ENCODE peak calls at places on chromosomes 5 and 9, in six cellular contexts. Y is mesenchymal stem cell, U is esophagus squamous epithelium, W is fibroblast of lung, T is tibial nerve, P is gastrocnemius medialis. B is an unnamed sample. For H3K27me3 and H3K4me1, the result is how much of the 10 kb centered on the place peaks cover.

GRCh38 chr5:168015506-168015905 is 275.9 kb upstream of the WWC1 start:
- DNase-seq in Y (peak), U (no peak), W (peak), T (no peak), P (no peak), B (no peak)

GRCh38 chr5:147887925-147888324 is 9.4 kb downstream of the SCGB3A2 start:
- DNase-seq in Y (no peak), U (no peak), W (peak), T (no peak), P (no peak), B (no peak)

GRCh38 chr5:177557041-177557647 is 2.8 kb upstream of the FAM193B start:
- DNase-seq in Y (no peak), U (no peak), W (no peak), T (no peak), P (no peak), B (peak)

GRCh38 chr9:97548379-97548778 is 46.9 kb downstream of the TMOD1 start:
- DNase-seq in Y (no peak), U (no peak), W (no peak), T (no peak), P (no peak), B (no peak)

GRCh38 chr5:118857700-118858099 is 130.6 kb downstream of the DTWD2 start:
- DNase-seq in Y (peak), U (no peak), W (peak), T (no peak), P (no peak), B (no peak)

GRCh38 chr9:106801816-106802215 is 61.1 kb upstream of the ZNF462 start:
- DNase-seq in Y (no peak), U (no peak), W (no peak), T (no peak), P (no peak), B (no peak)

GRCh38 chr5:1648806-1649205 is 125.0 kb upstream of the LPCAT1 start:
- DNase-seq in Y (no peak), U (no peak), W (peak), T (no peak), P (no peak), B (no peak)

GRCh38 chr5:19538607-19539006 is 449.4 kb downstream of the CDH18 start:
- DNase-seq in Y (no peak), U (no peak), W (no peak), T (no peak), P (no peak), B (no peak)

GRCh38 chr9:89375181-89375760 is 57.0 kb downstream of the SECISBP2 start:
- DNase-seq in Y (peak), U (no peak), W (no peak), T (no peak), P (no peak), B (no peak)

GRCh38 chr9:4035809-4036208 is 264.1 kb downstream of the GLIS3 start:
- DNase-seq in Y (no peak), U (no peak), W (no peak), T (no peak), P (no peak), B (no peak)

GRCh38 chr5:114377050-114377844 is 15.4 kb downstream of the KCNN2 start:
- DNase-seq in Y (no peak), U (no peak), W (no peak), T (no peak), P (no peak), B (no peak)

GRCh38 chr9:137044502-137045177 is 1.3 kb downstream of the NPDC1 start:
- DNase-seq in Y (no peak), U (no peak), W (no peak), T (no peak), P (no peak), B (no peak)

GRCh38 chr9:89999534-90000370 is 394.9 kb downstream of the GADD45G start:
- DNase-seq in Y (peak), U (no peak), W (peak), T (no peak), P (peak), B (no peak)

GRCh38 chr9:86175743-86176456 is 76.5 kb upstream of the GOLM1 start:
- DNase-seq in Y (no peak), U (no peak), W (no peak), T (no peak), P (no peak), B (no peak)

GRCh38 chr5:25993701-25994100 is 1044.7 kb downstream of the CDH9 start:
- DNase-seq in Y (no peak), U (no peak), W (no peak), T (no peak), P (no peak), B (no peak)

GRCh38 chr5:88389248-88390006 is 120.8 kb upstream of the TMEM161B start:
- DNase-seq in Y (no peak), U (no peak), W (peak), T (no peak), P (no peak), B (no peak)

GRCh38 chr9:129552064-129552463 is 68.8 kb downstream of the C9orf50 start:
- DNase-seq in Y (peak), U (no peak), W (no peak), T (no peak), P (no peak), B (no peak)

GRCh38 chr9:36092509-36093215 is 43.9 kb upstream of the GLIPR2 start:
- DNase-seq in Y (peak), U (no peak), W (no peak), T (no peak), P (no peak), B (peak)

GRCh38 chr5:89883967-89884366 is 525.6 kb downstream of the CETN3 start:
- DNase-seq in Y (no peak), U (no peak), W (no peak), T (no peak), P (no peak), B (no peak)

GRCh38 chr9:91178281-91179236 is 183.2 kb downstream of the AUH start:
- DNase-seq in Y (no peak), U (no peak), W (no peak), T (no peak), P (no peak), B (no peak)

GRCh38 chr5:15003511-15003920 is 131.9 kb upstream of the ANKH start:
- DNase-seq in Y (peak), U (no peak), W (peak), T (peak), P (peak), B (peak)

GRCh38 chr5:151095341-151096000 is 14.6 kb upstream of the TNIP1 start:
- DNase-seq in Y (peak), U (no peak), W (peak), T (no peak), P (no peak), B (no peak)

GRCh38 chr5:41507501-41507900 is 2.9 kb downstream of the PLCXD3 start:
- DNase-seq in Y (no peak), U (no peak), W (no peak), T (no peak), P (no peak), B (no peak)

GRCh38 chr9:33950371-33950770 is 98.3 kb downstream of the UBAP2 start:
- DNase-seq in Y (no peak), U (no peak), W (peak), T (no peak), P (no peak), B (no peak)

GRCh38 chr9:135075234-135076142 is 12.0 kb upstream of the OLFM1 start:
- DNase-seq in Y (no peak), U (no peak), W (peak), T (peak), P (no peak), B (no peak)

GRCh38 chr5:38807570-38808461 is 38.0 kb upstream of the OSMR start:
- DNase-seq in Y (peak), U (no peak), W (peak), T (no peak), P (no peak), B (no peak)

GRCh38 chr9:109708507-109708945 is 71.5 kb upstream of the PALM2AKAP2 start:
- DNase-seq in Y (no peak), U (no peak), W (peak), T (no peak), P (no peak), B (no peak)

GRCh38 chr5:157548513-157549282 is 26.9 kb downstream of the ADAM19 start:
- DNase-seq in Y (peak), U (no peak), W (peak), T (no peak), P (no peak), B (no peak)

GRCh38 chr5:58459276-58459859 is 518 bp downstream of the PLK2 start:
- DNase-seq in Y (peak), U (no peak), W (no peak), T (peak), P (peak), B (no peak)

GRCh38 chr9:92709240-92709639 is 39.3 kb upstream of the IPPK start:
- DNase-seq in Y (no peak), U (no peak), W (peak), T (no peak), P (no peak), B (no peak)

GRCh38 chr9:96491079-96491879 is 41.3 kb downstream of the HABP4 start:
- DNase-seq in Y (no peak), U (no peak), W (peak), T (no peak), P (no peak), B (no peak)

GRCh38 chr9:93024986-93025630 is 33.4 kb upstream of the SUSD3 start:
- DNase-seq in Y (no peak), U (no peak), W (no peak), T (no peak), P (no peak), B (peak)

GRCh38 chr9:63817622-63818518 is 1467.1 kb downstream of the FOXD4L5 start:
- DNase-seq in Y (peak), U (no peak), W (peak), T (peak), P (no peak), B (peak)

GRCh38 chr9:129887210-129888084 is 52.2 kb downstream of the USP20 start:
- DNase-seq in Y (peak), U (no peak), W (peak), T (no peak), P (no peak), B (peak)

GRCh38 chr9:85055506-85056202 is 386.1 kb downstream of the NTRK2 start:
- DNase-seq in Y (no peak), U (no peak), W (no peak), T (no peak), P (no peak), B (no peak)

GRCh38 chr9:107161338-107161737 is 121.7 kb upstream of the RAD23B start:
- DNase-seq in Y (no peak), U (no peak), W (no peak), T (no peak), P (no peak), B (no peak)

GRCh38 chr5:39158127-39158593 is 61.2 kb downstream of the FYB1 start:
- DNase-seq in Y (no peak), U (no peak), W (peak), T (no peak), P (no peak), B (peak)

GRCh38 chr5:51860532-51861018 is 477.3 kb downstream of the ISL1 start:
- DNase-seq in Y (no peak), U (no peak), W (peak), T (no peak), P (no peak), B (no peak)

GRCh38 chr9:133601746-133602145 is 7.4 kb downstream of the FAM163B start:
- DNase-seq in Y (no peak), U (no peak), W (no peak), T (no peak), P (no peak), B (no peak)

GRCh38 chr5:150582281-150582791 is 58.1 kb upstream of the SYNPO start:
- DNase-seq in Y (peak), U (no peak), W (peak), T (no peak), P (no peak), B (no peak)

DNA sequence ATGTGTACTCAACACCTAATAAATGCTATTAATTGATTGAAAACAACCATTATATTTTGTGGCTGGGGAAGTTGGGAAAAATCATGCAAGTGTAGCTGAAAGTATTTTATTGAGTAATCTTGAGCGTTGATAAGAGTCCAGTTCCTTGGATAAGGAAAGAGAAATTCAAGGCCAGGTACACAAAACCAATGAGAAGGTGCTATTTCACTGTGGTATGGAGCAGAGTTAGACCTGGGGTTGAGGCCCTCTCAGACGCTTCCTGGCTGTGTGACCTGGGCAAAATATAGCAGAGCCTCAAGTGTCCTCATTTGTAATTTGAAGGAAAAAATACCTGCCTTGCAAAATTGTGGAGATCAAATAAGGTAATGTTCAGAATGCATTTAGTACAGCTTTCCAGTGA is 50.1 kb downstream of the GALNT10 start:
- DNase-seq in Y (no peak), U (no peak), W (no peak), T (no peak), P (no peak), B (no peak)
- H3K27me3 ChIP-seq in Y (under half), U (under half), W (under half), T (under half), P (under half), B (under half)

GRCh38 chr5:123147128-123147527 is 58.1 kb downstream of the PRDM6 start:
- DNase-seq in Y (no peak), U (no peak), W (no peak), T (no peak), P (no peak), B (no peak)
- H3K4me3 ChIP-seq in Y (no peak), U (no peak), W (peak), T (no peak), P (no peak), B (no peak)

GRCh38 chr5:172765766-172766286 is 5.2 kb downstream of the DUSP1 start:
- DNase-seq in Y (peak), U (no peak), W (no peak), T (no peak), P (no peak), B (no peak)
- H3K4me1 ChIP-seq in Y (under half), U (under half), W (under half), T (under half), P (under half), B (under half)

GRCh38 chr5:76953551-76954382 is 922 bp downstream of the CRHBP start:
- DNase-seq in Y (peak), U (no peak), W (peak), T (no peak), P (no peak), B (no peak)
- H3K27me3 ChIP-seq in Y (under half), U (half or more), W (under half), T (under half), P (under half), B (under half)

GRCh38 chr5:131223751-131224386 is 40.0 kb upstream of the CDC42SE2 start:
- DNase-seq in Y (no peak), U (no peak), W (no peak), T (no peak), P (no peak), B (no peak)
- H3K4me3 ChIP-seq in Y (no peak), U (no peak), W (no peak), T (no peak), P (no peak), B (no peak)

GRCh38 chr5:140345919-140346347 is 470 bp downstream of the HBEGF start:
- DNase-seq in Y (peak), U (no peak), W (peak), T (no peak), P (peak), B (no peak)

GRCh38 chr5:140342896-140343295 is 3.5 kb downstream of the HBEGF start:
- DNase-seq in Y (no peak), U (no peak), W (no peak), T (no peak), P (no peak), B (no peak)

GRCh38 chr5:140346348-140347221 is at the start of gene HBEGF:
- DNase-seq in Y (peak), U (no peak), W (peak), T (peak), P (peak), B (peak)

GRCh38 chr5:140347382-140347781 is 979 bp upstream of the HBEGF start:
- DNase-seq in Y (no peak), U (no peak), W (no peak), T (no peak), P (no peak), B (no peak)

GRCh38 chr5:140344683-140345423 is 1.6 kb downstream of the HBEGF start:
- DNase-seq in Y (no peak), U (no peak), W (peak), T (no peak), P (peak), B (no peak)
- H3K4me1 ChIP-seq in Y (under half), U (half or more), W (under half), T (half or more), P (half or more), B (under half)

GRCh38 chr5:132830436-132831094 is at the start of gene SHROOM1:
- DNase-seq in Y (peak), U (no peak), W (peak), T (no peak), P (no peak), B (no peak)
- H3K27me3 ChIP-seq in Y (under half), U (under half), W (under half), T (under half), P (under half), B (under half)

DNA sequence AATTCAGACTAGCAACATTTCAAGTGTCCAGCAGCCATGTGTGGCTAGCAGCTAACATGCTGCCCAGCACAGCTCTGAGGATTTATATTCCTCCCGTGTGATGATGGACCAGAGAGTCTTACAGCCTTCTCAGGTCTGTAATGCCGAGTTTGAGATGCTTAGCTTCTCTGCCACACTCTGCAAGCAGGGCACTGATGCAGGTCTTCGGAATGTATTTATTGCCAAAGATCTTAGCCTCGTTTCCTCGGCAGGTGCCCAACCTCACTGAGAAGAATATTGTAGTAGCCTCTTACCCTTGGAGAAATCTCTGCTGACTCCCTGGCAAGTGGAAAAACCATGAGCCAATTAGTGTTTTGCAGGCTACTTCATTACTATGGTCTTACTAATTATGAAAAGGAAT is 3.7 kb upstream of the RAI14 start:
- DNase-seq in Y (no peak), U (no peak), W (peak), T (no peak), P (no peak), B (no peak)
- H3K4me3 ChIP-seq in Y (no peak), U (no peak), W (no peak), T (no peak), P (no peak), B (no peak)

GRCh38 chr5:173920866-173921265 is 32.7 kb downstream of the CPEB4 start:
- DNase-seq in Y (no peak), U (no peak), W (peak), T (no peak), P (no peak), B (no peak)
- H3K4me1 ChIP-seq in Y (under half), U (under half), W (under half), T (half or more), P (half or more), B (under half)